ENCODE peak calls at places on chromosomes 4 and X, in four cellular contexts. Y, W, N and S are unnamed samples.

GRCh38 chr4:76354517-76355473 is 48.3 kb downstream of the STBD1 start:
- DNase-seq in Y (no peak), N (no peak), W (no peak), S (no peak)

GRCh38 chr4:107806196-107806595 is 18.5 kb upstream of the SGMS2 start:
- DNase-seq in Y (no peak), W (no peak), N (no peak), S (no peak)

GRCh38 chr4:41709844-41710481 is 38.6 kb downstream of the PHOX2B start:
- DNase-seq in N (no peak), W (no peak), Y (no peak), S (no peak)

GRCh38 chrX:30228526-30228925 is 1.9 kb upstream of the MAGEB3 start:
- DNase-seq in W (no peak), N (no peak), Y (no peak), S (no peak)

GRCh38 chr4:48564151-48564550 is 74.1 kb downstream of the ZAR1 start:
- DNase-seq in N (no peak), W (no peak), Y (no peak), S (no peak)

GRCh38 chrX:153597351-153597750 is 1.6 kb downstream of the CCNQ start:
- DNase-seq in Y (no peak), W (no peak), N (no peak), S (no peak)

GRCh38 chr4:93747220-93747619 is 81.3 kb upstream of the ATOH1 start:
- DNase-seq in Y (no peak), W (no peak), N (no peak), S (no peak)

GRCh38 chrX:34884693-34885277 is 57.8 kb upstream of the FAM47B start:
- DNase-seq in Y (no peak), N (no peak), W (no peak), S (no peak)

GRCh38 chrX:72262077-72262476 is 15.0 kb downstream of the RPS4X start:
- DNase-seq in W (no peak), Y (no peak), N (no peak), S (no peak)

GRCh38 chr4:183182873-183183725 is 84.0 kb downstream of the WWC2 start:
- DNase-seq in Y (no peak), N (no peak), W (no peak), S (no peak)

GRCh38 chr4:106522839-106523238 is 154.3 kb upstream of the GIMD1 start:
- DNase-seq in Y (no peak), N (no peak), W (no peak), S (no peak)

GRCh38 chr4:106315476-106315967 is 487 bp downstream of the TBCK start:
- DNase-seq in W (no peak), N (no peak), Y (no peak), S (no peak)

GRCh38 chr4:153809307-153809706 is 20.4 kb upstream of the SFRP2 start:
- DNase-seq in N (no peak), Y (no peak), W (no peak), S (no peak)

GRCh38 chr4:101294591-101294990 is 52.7 kb downstream of the PPP3CA start:
- DNase-seq in N (no peak), W (no peak), Y (no peak), S (no peak)

GRCh38 chrX:1323315-1323714 is 13.3 kb upstream of the IL3RA start:
- DNase-seq in Y (no peak), W (no peak), N (no peak), S (no peak)

GRCh38 chr4:32207456-32207855 is 1487.3 kb downstream of the PCDH7 start:
- DNase-seq in W (no peak), Y (no peak), N (no peak), S (no peak)

GRCh38 chrX:132004728-132005127 is 18.4 kb upstream of the STK26 start:
- DNase-seq in N (no peak), Y (no peak), W (no peak), S (no peak)

GRCh38 chrX:49001521-49002090 is 458 bp downstream of the GRIPAP1 start:
- DNase-seq in N (no peak), W (peak), Y (no peak), S (peak)

GRCh38 chrX:66014560-66014959 is 25.3 kb downstream of the VSIG4 start:
- DNase-seq in Y (no peak), N (no peak), W (no peak), S (no peak)

GRCh38 chr4:99264927-99265326 is 25.9 kb downstream of the ADH1A start:
- DNase-seq in N (no peak), Y (no peak), W (no peak), S (no peak)

GRCh38 chrX:42686706-42687105 is 91.3 kb downstream of the PPP1R2C start:
- DNase-seq in N (no peak), W (no peak), Y (no peak), S (no peak)

GRCh38 chr4:153467154-153467896 is 1.2 kb downstream of the TMEM131L start:
- DNase-seq in W (peak), N (no peak), Y (no peak), S (no peak)

GRCh38 chrX:9907645-9908387 is 59.3 kb upstream of the CLDN34 start:
- DNase-seq in Y (no peak), N (no peak), W (no peak), S (no peak)

GRCh38 chr4:147138171-147138570 is 192.5 kb upstream of the TTC29 start:
- DNase-seq in W (no peak), N (no peak), Y (no peak), S (no peak)

GRCh38 chrX:39975094-39975865 is 122.5 kb downstream of the BCOR start:
- DNase-seq in N (no peak), W (no peak), Y (no peak), S (no peak)

GRCh38 chr4:78624048-78624447 is 72.5 kb downstream of the ANXA3 start:
- DNase-seq in W (no peak), N (no peak), Y (no peak), S (no peak)

GRCh38 chr4:55729306-55730142 is 90.1 kb upstream of the EXOC1L start:
- DNase-seq in Y (no peak), N (no peak), W (no peak), S (no peak)

GRCh38 chr4:64417974-64418373 is 8.7 kb upstream of the TECRL start:
- DNase-seq in W (no peak), Y (no peak), N (no peak), S (no peak)

GRCh38 chrX:74779175-74779574 is 146.1 kb downstream of the NEXMIF start:
- DNase-seq in N (no peak), Y (no peak), W (no peak), S (no peak)

GRCh38 chrX:16042980-16043379 is 80.4 kb upstream of the GRPR start:
- DNase-seq in W (no peak), N (no peak), Y (no peak), S (no peak)

GRCh38 chr4:153679476-153679875 is 4.6 kb upstream of the TLR2 start:
- DNase-seq in W (no peak), Y (no peak), N (no peak), S (no peak)

GRCh38 chr4:167222098-167222497 is 12.2 kb downstream of the SPOCK3 start:
- DNase-seq in Y (no peak), N (no peak), W (no peak), S (no peak)

GRCh38 chr4:78951862-78952472 is 12.7 kb upstream of the PAQR3 start:
- DNase-seq in Y (no peak), N (no peak), W (peak), S (no peak)

DNA sequence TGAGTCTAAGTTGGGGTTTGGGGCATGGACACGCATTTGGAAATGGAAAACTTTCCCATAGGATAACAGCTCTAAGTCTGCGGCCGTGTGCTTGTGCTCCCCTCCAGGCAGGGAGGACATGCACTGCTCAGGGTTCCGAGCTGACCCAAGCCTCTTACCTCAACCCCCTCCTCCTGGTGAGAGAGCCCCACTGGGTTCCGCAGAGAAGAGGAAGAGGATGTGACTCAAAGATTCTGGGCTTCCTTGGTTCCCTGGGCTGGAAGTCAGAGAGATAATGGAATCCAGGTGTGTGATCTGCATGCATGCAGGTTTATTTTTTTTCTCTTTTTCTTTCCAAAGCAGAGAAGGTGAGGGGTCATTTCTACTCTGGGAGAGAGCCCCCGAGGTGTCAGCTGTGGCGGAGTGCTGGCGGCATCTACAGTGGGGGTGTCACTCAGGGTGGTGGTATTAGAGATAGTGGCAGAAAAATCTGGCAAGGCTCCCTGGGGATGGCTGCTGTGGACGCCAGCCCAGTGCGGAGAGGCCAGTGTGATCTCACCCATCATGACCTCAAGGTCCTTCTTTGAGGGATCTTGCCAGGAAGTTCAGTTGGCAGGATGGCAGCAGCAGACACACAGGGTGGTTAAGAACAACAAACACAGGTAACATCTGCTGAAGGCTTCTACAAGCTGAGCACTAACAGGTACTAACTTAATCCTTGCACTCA is 168.7 kb upstream of the HAND2 start:
- DNase-seq in W (no peak), N (no peak), Y (no peak), S (no peak)
- H3K27ac ChIP-seq in W (no peak), N (no peak), Y (no peak), S (no peak)

GRCh38 chr4:3384771-3385701 is 56.7 kb upstream of the HGFAC start:
- DNase-seq in W (no peak), N (no peak), Y (no peak), S (no peak)
- H3K27ac ChIP-seq in W (no peak), N (peak), Y (no peak), S (no peak)

GRCh38 chr4:6236816-6237390 is 32.7 kb upstream of the WFS1 start:
- DNase-seq in N (no peak), Y (no peak), W (no peak), S (no peak)
- H3K27ac ChIP-seq in N (no peak), Y (no peak), W (no peak), S (no peak)

GRCh38 chr4:86344127-86344526 is 15.7 kb downstream of the MAPK10 start:
- DNase-seq in Y (no peak), N (no peak), W (no peak), S (no peak)

GRCh38 chr4:86338521-86338920 is 21.3 kb downstream of the MAPK10 start:
- DNase-seq in W (no peak), N (no peak), Y (no peak), S (no peak)

GRCh38 chr4:86333236-86333635 is 26.6 kb downstream of the MAPK10 start:
- DNase-seq in Y (no peak), N (no peak), W (no peak), S (no peak)

GRCh38 chr4:86334020-86334750 is 25.7 kb downstream of the MAPK10 start:
- DNase-seq in N (no peak), W (no peak), Y (no peak), S (no peak)

GRCh38 chr4:86338989-86339388 is 20.9 kb downstream of the MAPK10 start:
- DNase-seq in N (no peak), W (no peak), Y (no peak), S (no peak)
- H3K27ac ChIP-seq in N (no peak), W (no peak), Y (no peak), S (no peak)

DNA sequence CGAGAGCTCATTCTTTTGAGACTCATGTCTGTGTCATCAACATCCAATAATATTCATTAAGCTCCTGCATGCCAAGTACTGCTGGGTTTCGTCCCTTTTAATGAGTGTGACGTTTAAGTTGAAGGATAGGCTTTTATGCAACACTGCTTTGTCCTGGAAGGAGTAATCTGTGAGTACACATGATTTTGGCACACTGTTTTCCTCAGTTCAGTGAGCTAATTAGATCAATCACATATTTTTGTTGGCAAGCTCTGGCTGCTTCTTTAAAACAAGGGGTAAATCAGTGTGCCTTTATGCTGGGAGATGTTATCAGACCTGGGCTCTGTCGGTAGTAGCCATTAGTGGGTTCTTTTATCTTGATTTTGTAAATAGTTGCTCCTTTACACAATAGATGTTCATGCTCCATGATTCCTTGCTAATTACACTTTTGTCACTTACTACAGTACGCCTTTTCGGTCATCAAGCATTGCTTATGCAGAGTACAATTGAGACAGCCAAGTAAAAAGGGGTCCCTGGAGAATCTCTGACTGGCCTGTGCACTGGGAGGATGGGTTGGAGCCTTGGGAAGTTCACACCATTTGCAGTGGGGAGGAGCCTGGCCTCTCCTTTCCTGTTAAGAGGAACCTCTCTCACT is 132.6 kb downstream of the FHIP1A start:
- DNase-seq in Y (no peak), W (no peak), N (no peak), S (no peak)
- H3K27ac ChIP-seq in Y (no peak), W (no peak), N (no peak), S (no peak)